ENCODE peak calls at places on chromosome 4, in four cellular contexts. X is mesenchymal stem cell, V is H9, I is trophoblast cell. G is an unnamed sample.

GRCh38 chr4:16083217-16084191 is at the start of gene PROM1:
- DNase-seq in X (no peak), V (peak; percentile 83), I (peak; percentile 36), G (peak; percentile 50)

GRCh38 chr4:21726255-21726815 is 222.2 kb downstream of the KCNIP4 start:
- DNase-seq in X (peak; percentile 72), V (no peak), I (peak; percentile 38), G (no peak)

GRCh38 chr4:56863441-56864129 is 42.1 kb upstream of the SPINK2 start:
- DNase-seq in X (no peak), V (no peak), I (no peak), G (no peak)

GRCh38 chr4:115851918-115852766 is 738.7 kb upstream of the NDST4 start:
- DNase-seq in X (peak; percentile 64), V (peak; percentile 73), I (peak; percentile 80), G (peak; percentile 40)

GRCh38 chr4:138113819-138114415 is 128.2 kb downstream of the SLC7A11 start:
- DNase-seq in X (peak; percentile 34), V (no peak), I (peak; percentile 13), G (no peak)

GRCh38 chr4:80173387-80173786 is 23.9 kb upstream of the PRDM8 start:
- DNase-seq in X (no peak), V (no peak), I (no peak), G (no peak)

GRCh38 chr4:88728146-88728545 is 30.5 kb upstream of the NAP1L5 start:
- DNase-seq in X (no peak), V (no peak), I (no peak), G (no peak)

GRCh38 chr4:4496604-4497372 is 45.1 kb downstream of the STX18 start:
- DNase-seq in X (peak; percentile 72), V (no peak), I (no peak), G (no peak)

GRCh38 chr4:13783800-13784411 is 156.4 kb upstream of the BOD1L1 start:
- DNase-seq in X (no peak), V (no peak), I (no peak), G (no peak)

GRCh38 chr4:7978907-7979651 is 39.4 kb upstream of the AFAP1 start:
- DNase-seq in X (no peak), V (peak; percentile 74), I (peak; percentile 79), G (no peak)
- H2BK120ac ChIP-seq in X (no peak overlapping the region), V (peak overlapping the region; percentile 7), I (no peak overlapping the region), G (no peak overlapping the region)

GRCh38 chr4:184647391-184648101 is 1.7 kb downstream of the CASP3 start:
- DNase-seq in X (peak; percentile 65), V (no peak), I (no peak), G (no peak)
- H2BK12ac ChIP-seq in X (no peak overlapping the region), V (no peak overlapping the region), I (no peak overlapping the region), G (no peak overlapping the region)

GRCh38 chr4:54897590-54897989 is 227.8 kb downstream of the KDR start:
- DNase-seq in X (no peak), V (no peak), I (peak; percentile 36), G (no peak)
- H2BK120ac ChIP-seq in X (no peak overlapping the region), V (no peak overlapping the region), I (no peak overlapping the region), G (no peak overlapping the region)

GRCh38 chr4:74133786-74134499 is 24.0 kb upstream of the MTHFD2L start:
- DNase-seq in X (peak; percentile 88), V (peak; percentile 72), I (peak; percentile 89), G (peak; percentile 70)
- H2BK12ac ChIP-seq in X (peak overlapping the region; percentile 49), V (no peak overlapping the region), I (no peak overlapping the region), G (no peak overlapping the region)